ENCODE peak calls at places on chromosome 1, in nine cellular contexts. E is right lobe of liver; R is natural killer cell; X is CD8-positive, alpha-beta T cell; C is AG09319; Y is kidney; L is ovary; B is AG10803; P is ascending aorta. G is an unnamed sample.

GRCh38 chr1:67372136-67372535 is 58.1 kb downstream of the SERBP1 start:
- DNase-seq in E (no peak), R (no peak), X (no peak), C (no peak), Y (no peak), L (no peak), B (peak; percentile 26), P (no peak), G (no peak)

GRCh38 chr1:230159580-230159979 is 92.5 kb downstream of the GALNT2 start:
- DNase-seq in E (peak; percentile 85), R (no peak), X (no peak), C (no peak), Y (no peak), L (no peak), B (no peak), P (no peak), G (no peak)

GRCh38 chr1:69967245-69967766 is 238.1 kb downstream of the LRRC40 start:
- DNase-seq in E (no peak), R (no peak), X (no peak), C (no peak), Y (no peak), L (no peak), B (peak; percentile 6), P (no peak), G (no peak)

GRCh38 chr1:208252126-208252853 is 8.1 kb upstream of the PLXNA2 start:
- DNase-seq in E (peak; percentile 63), R (no peak), X (no peak), C (no peak), Y (no peak), L (peak; percentile 80), B (peak; percentile 48), P (no peak), G (no peak)

GRCh38 chr1:65214340-65215027 is 66.5 kb downstream of the AK4 start:
- DNase-seq in E (no peak), R (no peak), X (no peak), C (no peak), Y (no peak), L (no peak), B (no peak), P (no peak), G (no peak)

GRCh38 chr1:24536391-24536840 is 19.5 kb upstream of the NCMAP start:
- DNase-seq in E (no peak), R (peak; percentile 56), X (peak; percentile 54), C (no peak), Y (peak; percentile 84), L (no peak), B (peak; percentile 23), P (peak; percentile 19), G (no peak)

GRCh38 chr1:159089184-159089791 is 12.7 kb upstream of the AIM2 start:
- DNase-seq in E (no peak), R (no peak), X (no peak), C (no peak), Y (no peak), L (no peak), B (no peak), P (no peak), G (no peak)

GRCh38 chr1:220827445-220828210 is 40.9 kb downstream of the MTARC1 start:
- DNase-seq in E (no peak), R (no peak), X (no peak), C (no peak), Y (no peak), L (no peak), B (no peak), P (no peak), G (no peak)

GRCh38 chr1:145879775-145880174 is 5.9 kb downstream of the ANKRD35 start:
- DNase-seq in E (no peak), R (no peak), X (no peak), C (no peak), Y (no peak), L (no peak), B (no peak), P (no peak), G (no peak)

GRCh38 chr1:28296401-28297220 is 32.2 kb upstream of the MED18 start:
- DNase-seq in E (peak; percentile 92), R (no peak), X (no peak), C (no peak), Y (peak; percentile 56), L (peak; percentile 94), B (no peak), P (no peak), G (peak; percentile 76)

GRCh38 chr1:156838972-156839371 is 19.9 kb downstream of the INSRR start:
- DNase-seq in E (no peak), R (peak; percentile 52), X (peak; percentile 41), C (no peak), Y (peak; percentile 52), L (no peak), B (no peak), P (no peak), G (no peak)

GRCh38 chr1:198845851-198846250 is 207.0 kb downstream of the PTPRC start:
- DNase-seq in E (no peak), R (no peak), X (no peak), C (no peak), Y (no peak), L (no peak), B (peak; percentile 9), P (no peak), G (no peak)

GRCh38 chr1:74824497-74825107 is 91.7 kb downstream of the TYW3 start:
- DNase-seq in E (no peak), R (no peak), X (no peak), C (no peak), Y (no peak), L (no peak), B (no peak), P (no peak), G (no peak)

GRCh38 chr1:206002833-206003532 is at the start of gene RAB7B:
- DNase-seq in E (peak; percentile 65), R (no peak), X (no peak), C (peak; percentile 45), Y (peak; percentile 81), L (peak; percentile 69), B (peak; percentile 72), P (no peak), G (peak; percentile 54)

GRCh38 chr1:97826820-97827219 is 94.0 kb downstream of the DPYD start:
- DNase-seq in E (no peak), R (no peak), X (no peak), C (no peak), Y (no peak), L (no peak), B (no peak), P (no peak), G (no peak)

GRCh38 chr1:155379877-155380192 is 59.1 kb downstream of the RUSC1 start:
- DNase-seq in E (no peak), R (no peak), X (no peak), C (no peak), Y (no peak), L (no peak), B (no peak), P (no peak), G (no peak)

GRCh38 chr1:101388904-101389546 is 152.2 kb downstream of the S1PR1 start:
- DNase-seq in E (no peak), R (no peak), X (no peak), C (no peak), Y (no peak), L (no peak), B (peak; percentile 9), P (no peak), G (no peak)

GRCh38 chr1:106717561-106717960 is 338.9 kb upstream of the PRMT6 start:
- DNase-seq in E (no peak), R (no peak), X (no peak), C (peak; percentile 2), Y (no peak), L (no peak), B (peak; percentile 17), P (no peak), G (no peak)

GRCh38 chr1:2583871-2584341 is 2.7 kb upstream of the PRXL2B start:
- DNase-seq in E (peak; percentile 53), R (no peak), X (no peak), C (no peak), Y (peak; percentile 80), L (no peak), B (no peak), P (no peak), G (no peak)

GRCh38 chr1:27660300-27660837 is 11.6 kb downstream of the IFI6 start:
- DNase-seq in E (no peak), R (no peak), X (no peak), C (no peak), Y (no peak), L (no peak), B (no peak), P (no peak), G (no peak)

GRCh38 chr1:234265861-234266260 is 107.4 kb upstream of the COA6 start:
- DNase-seq in E (no peak), R (no peak), X (no peak), C (no peak), Y (no peak), L (no peak), B (no peak), P (no peak), G (no peak)

GRCh38 chr1:218350909-218351616 is 5.9 kb downstream of the TGFB2 start:
- DNase-seq in E (no peak), R (no peak), X (no peak), C (no peak), Y (no peak), L (no peak), B (peak; percentile 81), P (no peak), G (no peak)

GRCh38 chr1:29235955-29236742 is at the start of gene PTPRU:
- DNase-seq in E (peak; percentile 87), R (peak; percentile 87), X (peak; percentile 75), C (no peak), Y (peak; percentile 93), L (peak; percentile 92), B (peak; percentile 58), P (no peak), G (peak; percentile 94)

GRCh38 chr1:197156692-197157091 is 10.2 kb upstream of the ASPM start:
- DNase-seq in E (no peak), R (no peak), X (no peak), C (no peak), Y (no peak), L (no peak), B (no peak), P (no peak), G (no peak)
- TF ChIP-seq CTCF in E (peak; percentile 32), R (no peak), X (no peak), C (peak; percentile 10), Y (no peak), L (no peak), B (no peak), P (no peak), G (no peak)

GRCh38 chr1:15736035-15736665 is at the start of gene SLC25A34:
- DNase-seq in E (peak; percentile 96), R (no peak), X (no peak), C (no peak), Y (peak; percentile 82), L (no peak), B (no peak), P (no peak), G (no peak)
- TF ChIP-seq CTCF in E (no peak), R (no peak), X (no peak), C (no peak), Y (no peak), L (no peak), B (no peak), P (peak; percentile 39), G (no peak)

GRCh38 chr1:41444246-41444645 is 40.2 kb downstream of the EDN2 start:
- DNase-seq in E (no peak), R (no peak), X (no peak), C (no peak), Y (no peak), L (no peak), B (no peak), P (no peak), G (no peak)
- TF ChIP-seq CTCF in E (no peak), R (no peak), X (peak; percentile 24), C (no peak), Y (no peak), L (no peak), B (peak; percentile 21), P (no peak), G (peak; percentile 46)

GRCh38 chr1:184387871-184388670 is 1.2 kb downstream of the C1orf21 start:
- DNase-seq in E (peak; percentile 63), R (peak; percentile 55), X (peak; percentile 7), C (peak; percentile 48), Y (peak; percentile 72), L (peak; percentile 61), B (peak; percentile 88), P (no peak), G (no peak)
- TF ChIP-seq CTCF in E (no peak), R (no peak), X (no peak), C (no peak), Y (no peak), L (no peak), B (no peak), P (peak; percentile 39), G (no peak)

G was measured in type B pancreatic cell.